ENCODE peak calls at places on chromosome 21, in six cellular contexts. O is aorta, D is astrocyte of the spinal cord, F is neural progenitor cell, W is neuronal stem cell, R is lung. T is an unnamed sample.

GRCh38 chr21:22395965-22396364 is 1397.8 kb downstream of the NCAM2 start:
- DNase-seq in O (no peak), D (no peak), F (no peak), W (no peak), R (no peak), T (no peak)

GRCh38 chr21:14454642-14455009 is 71.7 kb upstream of the HSPA13 start:
- DNase-seq in O (no peak), D (no peak), F (no peak), W (no peak), R (no peak), T (no peak)

GRCh38 chr21:25858328-25858727 is 123.6 kb downstream of the GABPA start:
- DNase-seq in O (no peak), D (no peak), F (no peak), W (no peak), R (no peak), T (no peak)

GRCh38 chr21:41366522-41367151 is 4.8 kb downstream of the MX2 start:
- DNase-seq in O (peak), D (peak), F (no peak), W (no peak), R (peak), T (peak)

GRCh38 chr21:15682182-15682895 is 47.4 kb upstream of the USP25 start:
- DNase-seq in O (no peak), D (peak), F (no peak), W (no peak), R (no peak), T (no peak)

GRCh38 chr21:26515257-26515656 is 57.8 kb downstream of the CYYR1 start:
- DNase-seq in O (no peak), D (no peak), F (no peak), W (no peak), R (no peak), T (no peak)

GRCh38 chr21:23963454-23963853 is 1643.8 kb downstream of the MRPL39 start:
- DNase-seq in O (no peak), D (peak), F (no peak), W (no peak), R (no peak), T (no peak)

GRCh38 chr21:23951251-23951650 is 1656.0 kb downstream of the MRPL39 start:
- DNase-seq in O (no peak), D (peak), F (no peak), W (no peak), R (no peak), T (no peak)

GRCh38 chr21:38843806-38844479 is 38.2 kb downstream of the ETS2 start:
- DNase-seq in O (no peak), D (peak), F (no peak), W (no peak), R (no peak), T (no peak)

GRCh38 chr21:14875186-14875585 is 189.6 kb downstream of the NRIP1 start:
- DNase-seq in O (no peak), D (no peak), F (no peak), W (no peak), R (no peak), T (no peak)

GRCh38 chr21:25895565-25896205 is 160.9 kb downstream of the GABPA start:
- DNase-seq in O (peak), D (peak), F (peak), W (no peak), R (no peak), T (no peak)

GRCh38 chr21:32572574-32573420 is 12.5 kb downstream of the TCP10L start:
- DNase-seq in O (no peak), D (no peak), F (no peak), W (no peak), R (no peak), T (no peak)

GRCh38 chr21:37455504-37455911 is 88.9 kb downstream of the DYRK1A start:
- DNase-seq in O (no peak), D (no peak), F (no peak), W (no peak), R (no peak), T (no peak)

GRCh38 chr21:16330340-16331319 is 600.8 kb downstream of the USP25 start:
- DNase-seq in O (no peak), D (peak), F (peak), W (peak), R (no peak), T (no peak)

GRCh38 chr21:39644069-39644468 is 31.3 kb downstream of the B3GALT5 start:
- DNase-seq in O (no peak), D (no peak), F (no peak), W (no peak), R (no peak), T (no peak)

GRCh38 chr21:26846036-26846931 is 1.1 kb upstream of the ADAMTS1 start:
- DNase-seq in O (peak), D (peak), F (peak), W (peak), R (peak), T (peak)

GRCh38 chr21:33650929-33651505 is 8.7 kb downstream of the ITSN1 start:
- DNase-seq in O (no peak), D (no peak), F (no peak), W (no peak), R (no peak), T (no peak)

GRCh38 chr21:38920631-38921398 is 115.1 kb downstream of the ETS2 start:
- DNase-seq in O (no peak), D (peak), F (no peak), W (no peak), R (no peak), T (no peak)

DNA sequence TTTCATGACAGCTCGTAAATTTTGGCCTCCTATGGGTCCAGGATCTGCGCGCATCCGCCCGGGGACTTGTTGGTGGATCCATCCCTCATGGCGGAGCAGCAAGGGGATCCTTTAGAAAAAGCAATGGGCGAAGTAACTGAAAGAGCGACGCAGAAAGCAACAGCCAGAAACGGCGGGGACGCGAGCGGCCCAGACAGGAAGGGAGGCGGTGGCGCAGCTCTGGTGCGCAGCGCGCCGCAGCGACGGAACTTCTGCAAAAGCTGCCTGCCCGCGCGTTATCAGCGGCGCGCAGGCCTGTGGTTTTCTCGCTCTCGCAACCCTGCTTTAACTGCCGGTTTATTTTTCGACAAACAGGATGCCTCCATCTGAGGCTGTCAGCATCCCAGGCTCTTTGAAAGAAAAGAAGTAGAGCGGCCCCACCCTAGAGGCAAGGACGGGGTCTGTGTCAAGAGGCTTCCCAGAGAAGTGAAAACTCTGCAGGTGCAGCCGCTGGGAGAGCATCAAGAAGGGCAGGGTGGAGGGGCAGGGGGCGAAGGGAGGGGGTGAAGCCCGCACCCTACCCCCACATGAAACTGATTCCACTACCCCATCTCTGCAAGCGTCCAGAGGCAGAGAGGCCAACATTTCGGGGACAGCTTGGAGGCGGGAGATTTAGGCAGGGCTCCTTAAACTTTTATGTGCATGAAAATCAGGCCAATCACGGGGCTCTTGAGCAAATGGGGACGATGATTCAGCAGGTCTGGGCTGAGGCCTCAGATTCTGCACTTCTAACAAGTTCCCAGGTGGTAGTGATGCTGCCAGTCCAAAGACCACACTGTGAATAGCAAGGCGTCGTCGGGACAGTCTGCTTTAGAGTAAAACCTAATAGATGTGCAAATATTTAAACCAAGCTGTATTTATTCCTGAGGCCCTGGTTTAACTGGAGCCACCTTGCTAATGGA is 22.2 kb downstream of the RUNX1 start:
- DNase-seq in O (peak), D (peak), F (peak), W (peak), R (peak), T (peak)
- H3K4me3 ChIP-seq in O (no peak), D (peak), F (peak), W (peak), R (no peak), T (peak)

DNA sequence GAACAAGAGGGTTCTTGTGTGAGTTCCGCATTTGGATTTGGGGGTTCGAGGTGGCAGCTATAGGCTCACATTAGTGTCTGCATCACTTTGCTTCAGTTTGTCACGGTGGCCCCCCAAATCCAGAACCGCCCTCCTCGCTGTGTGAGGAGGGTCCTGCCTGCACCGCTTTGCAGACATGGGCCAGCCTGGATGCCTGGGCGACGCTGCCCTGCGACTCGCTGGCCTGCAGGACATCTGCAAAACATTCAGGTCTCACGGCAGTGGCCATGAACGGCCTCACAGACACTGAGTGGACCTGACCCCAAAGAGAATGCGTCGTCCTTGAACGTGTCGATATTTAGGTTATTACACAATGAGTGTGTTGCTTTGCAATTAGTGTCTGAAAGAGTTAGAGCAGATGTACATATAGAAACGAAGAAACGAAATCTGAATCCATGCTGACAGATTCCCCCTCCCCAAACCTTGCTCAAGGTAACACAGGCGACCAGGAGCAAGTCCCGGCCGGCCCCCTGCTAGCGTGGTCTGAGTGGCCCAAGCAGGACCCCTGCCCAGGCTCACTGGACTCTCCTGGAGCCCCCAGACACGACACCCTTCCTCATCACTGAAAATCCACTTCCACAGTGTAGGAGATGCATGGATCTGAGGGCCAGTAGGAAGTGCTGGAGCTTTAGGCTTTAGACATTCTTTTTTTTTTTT is 20.4 kb downstream of the PDE9A start:
- DNase-seq in O (no peak), D (no peak), F (no peak), W (no peak), R (no peak), T (no peak)
- H3K4me3 ChIP-seq in O (no peak), D (no peak), F (no peak), W (no peak), R (no peak), T (no peak)

DNA sequence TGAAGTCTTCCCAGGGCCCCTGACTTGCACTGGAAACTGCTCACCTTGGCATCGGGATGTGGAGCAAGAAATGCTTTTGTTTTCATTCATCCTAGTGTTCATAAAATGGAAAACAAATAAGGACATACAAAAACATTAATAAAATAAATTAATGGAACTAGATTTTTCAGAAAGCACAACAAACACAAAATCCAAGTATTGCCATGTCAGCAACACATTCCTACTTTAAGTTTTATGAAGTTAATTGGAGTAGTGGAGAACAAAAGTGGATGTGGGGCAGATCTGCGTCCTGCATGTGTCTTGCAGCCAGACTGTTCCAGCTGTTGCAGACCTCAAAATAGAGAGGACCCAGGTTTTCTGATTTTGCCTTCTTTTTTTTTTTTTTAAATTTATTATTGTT is 32.9 kb downstream of the PRMT2 start:
- DNase-seq in O (no peak), D (no peak), F (no peak), W (no peak), R (no peak), T (no peak)
- H3K4me3 ChIP-seq in O (no peak), D (peak), F (peak), W (no peak), R (no peak), T (peak)

GRCh38 chr21:36316872-36317484 is 3.0 kb upstream of the MORC3 start:
- DNase-seq in O (no peak), D (no peak), F (no peak), W (no peak), R (no peak), T (no peak)
- H3K4me3 ChIP-seq in O (no peak), D (no peak), F (no peak), W (no peak), R (no peak), T (no peak)

GRCh38 chr21:29074783-29075182 is 1.3 kb upstream of the CCT8 start:
- DNase-seq in O (no peak), D (no peak), F (no peak), W (no peak), R (no peak), T (no peak)

GRCh38 chr21:29074007-29074376 is 544 bp upstream of the CCT8 start:
- DNase-seq in O (no peak), D (no peak), F (no peak), W (no peak), R (no peak), T (no peak)

GRCh38 chr21:29073222-29074006 is at the start of gene CCT8:
- DNase-seq in O (peak), D (peak), F (peak), W (peak), R (peak), T (peak)

GRCh38 chr21:29075706-29076447 is 2.4 kb upstream of the CCT8 start:
- DNase-seq in O (no peak), D (no peak), F (no peak), W (no peak), R (no peak), T (no peak)

DNA sequence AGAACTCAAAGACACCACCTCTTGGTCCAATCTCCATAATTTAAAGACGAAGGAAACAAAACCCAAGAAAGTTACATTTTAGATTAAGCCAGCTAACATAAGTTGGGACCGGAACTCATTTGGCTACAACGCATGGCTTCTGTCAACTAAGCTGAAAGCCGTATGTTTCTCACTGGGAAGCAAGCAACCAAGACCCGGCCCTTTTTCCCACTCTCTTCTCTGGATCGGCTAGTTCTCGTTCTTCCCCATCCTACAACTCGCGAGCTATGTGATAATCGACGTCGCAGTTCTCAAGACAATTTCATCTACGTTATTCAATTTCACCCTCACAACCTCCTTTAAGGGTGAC is 601 bp downstream of the CCT8 start:
- DNase-seq in O (no peak), D (peak), F (peak), W (no peak), R (no peak), T (no peak)
- H3K4me3 ChIP-seq in O (peak), D (peak), F (peak), W (peak), R (peak), T (peak)

GRCh38 chr21:45407629-45408247 is 2.8 kb downstream of the COL18A1 start:
- DNase-seq in O (peak), D (no peak), F (no peak), W (no peak), R (no peak), T (peak)
- H3K4me3 ChIP-seq in O (no peak), D (no peak), F (no peak), W (no peak), R (no peak), T (no peak)

DNA sequence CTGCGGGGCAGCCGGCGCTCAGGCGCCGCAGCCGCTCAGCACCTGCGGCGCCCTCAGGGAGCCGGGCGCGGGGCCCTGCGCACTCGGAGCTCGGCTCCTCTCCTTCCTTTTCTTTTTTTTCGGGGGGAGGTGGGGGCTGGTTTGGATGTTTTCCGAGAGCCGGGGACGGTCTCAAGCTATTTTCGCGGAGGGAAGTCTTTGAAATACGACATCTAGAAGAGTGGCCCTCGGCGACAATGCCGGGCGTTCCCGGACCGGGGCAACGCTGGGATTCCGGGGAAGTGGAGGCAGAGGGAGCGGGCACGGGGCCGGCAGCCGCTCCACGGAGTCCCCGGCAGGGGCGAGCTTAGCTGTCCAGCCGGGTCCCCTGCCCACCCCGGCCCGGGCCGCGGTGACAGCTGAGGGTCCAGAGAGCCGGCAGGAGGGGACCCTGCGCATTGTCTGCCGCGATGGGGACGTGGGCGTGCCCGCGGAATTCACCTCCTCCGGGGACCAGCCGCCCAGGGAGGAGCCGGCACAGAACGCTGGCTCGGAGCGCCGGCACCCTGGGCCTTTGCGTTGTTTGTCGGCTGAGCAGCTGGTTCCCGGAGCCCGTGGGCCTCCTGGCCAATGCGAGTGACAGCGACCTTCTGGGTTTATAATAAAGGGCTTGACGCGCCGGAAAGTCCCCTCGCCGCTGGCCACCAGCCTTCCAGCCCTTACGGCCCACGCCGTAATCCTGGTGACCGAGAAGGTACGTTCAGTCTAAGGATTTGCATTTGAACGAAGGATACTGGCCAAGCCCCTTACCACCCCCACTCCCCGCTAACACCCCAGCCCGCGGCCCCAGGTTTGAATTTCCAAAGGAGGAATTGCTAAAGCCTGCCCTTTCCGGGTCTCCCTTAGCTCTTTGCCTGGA is 582 bp downstream of the SLC37A1 start:
- DNase-seq in O (peak), D (no peak), F (peak), W (no peak), R (no peak), T (peak)
- H3K4me3 ChIP-seq in O (peak), D (peak), F (peak), W (peak), R (peak), T (peak)

GRCh38 chr21:34988139-34988538 is 61.0 kb downstream of the RUNX1 start:
- DNase-seq in O (no peak), D (no peak), F (no peak), W (no peak), R (no peak), T (no peak)

GRCh38 chr21:34987673-34988072 is 61.4 kb downstream of the RUNX1 start:
- DNase-seq in O (no peak), D (no peak), F (no peak), W (no peak), R (no peak), T (no peak)

GRCh38 chr21:34990842-34991241 is 58.3 kb downstream of the RUNX1 start:
- DNase-seq in O (no peak), D (no peak), F (no peak), W (no peak), R (no peak), T (no peak)

GRCh38 chr21:34988625-34989024 is 60.5 kb downstream of the RUNX1 start:
- DNase-seq in O (no peak), D (no peak), F (no peak), W (no peak), R (no peak), T (no peak)

DNA sequence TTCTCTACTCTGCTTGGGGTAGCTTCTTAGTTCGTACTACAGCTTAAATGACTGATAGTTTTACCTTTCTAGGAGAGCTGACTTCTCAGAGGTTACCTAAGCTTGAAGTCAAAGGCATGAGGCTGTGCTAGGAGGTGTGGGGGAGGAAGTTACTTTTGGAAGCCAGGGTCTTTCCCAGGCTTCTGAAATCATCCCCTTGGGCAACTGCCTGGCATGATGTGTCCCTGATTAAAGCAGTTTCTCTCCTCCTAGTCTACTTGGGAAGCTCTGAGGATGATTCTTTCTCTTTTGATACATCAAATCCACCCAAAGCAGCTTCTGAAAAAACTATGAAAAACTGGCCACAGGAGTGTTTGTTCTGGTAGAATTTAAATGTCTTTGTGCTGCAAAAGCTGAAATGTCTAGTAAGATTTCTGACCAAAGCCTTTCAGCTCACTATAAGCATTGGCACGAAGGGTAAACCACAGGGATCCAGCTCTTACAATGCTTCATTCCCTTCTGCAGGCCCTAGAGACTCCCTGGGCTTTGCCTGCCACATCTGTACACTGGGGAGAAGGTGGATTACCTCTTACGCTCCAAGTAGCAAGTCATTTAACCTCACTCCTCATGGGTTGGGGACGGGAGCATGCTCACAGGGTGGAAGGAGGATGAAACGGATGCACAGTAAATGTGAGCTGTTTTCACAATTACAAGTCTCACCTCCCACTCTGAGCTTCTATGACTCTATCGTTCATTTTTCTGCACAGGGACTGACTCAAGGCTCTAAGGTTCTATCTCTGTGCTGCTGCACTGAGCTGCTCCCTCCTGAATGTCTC is 59.6 kb downstream of the RUNX1 start:
- DNase-seq in O (no peak), D (peak), F (peak), W (no peak), R (no peak), T (no peak)
- H3K4me3 ChIP-seq in O (no peak), D (no peak), F (no peak), W (no peak), R (no peak), T (no peak)